ENCODE peak calls at places on chromosomes 5 and 9, in ten cellular contexts. M is MCF 10A, A is BE2C, S is upper lobe of right lung, H is tibial artery, Y is HCT116, R is H9, L is omental fat pad, J is mesothelial cell of epicardium, W is RWPE2. D is an unnamed sample.

GRCh38 chr5:137370511-137371071 is 128.5 kb downstream of the SPOCK1 start:
- DNase-seq in M (peak; percentile 38), A (no peak), S (no peak), H (no peak), Y (no peak), R (no peak), L (no peak), J (no peak), W (no peak), D (no peak)

GRCh38 chr5:123116063-123116462 is 27.0 kb downstream of the PRDM6 start:
- DNase-seq in M (peak; percentile 56), A (no peak), S (no peak), H (no peak), Y (no peak), R (no peak), L (no peak), J (no peak), W (no peak), D (no peak)

GRCh38 chr5:45491368-45491767 is 204.8 kb downstream of the HCN1 start:
- DNase-seq in M (peak; percentile 1), A (no peak), S (no peak), H (no peak), Y (no peak), R (no peak), L (no peak), J (no peak), W (no peak), D (no peak)

GRCh38 chr5:57696005-57696755 is 213.6 kb upstream of the ACTBL2 start:
- DNase-seq in M (no peak), A (no peak), S (no peak), H (no peak), Y (no peak), R (no peak), L (no peak), J (no peak), W (no peak), D (no peak)

GRCh38 chr5:173554989-173555705 is 61.3 kb downstream of the BOD1 start:
- DNase-seq in M (no peak), A (no peak), S (no peak), H (no peak), Y (no peak), R (no peak), L (no peak), J (no peak), W (peak; percentile 55), D (no peak)

GRCh38 chr9:91775011-91775707 is 174.9 kb downstream of the ROR2 start:
- DNase-seq in M (peak; percentile 73), A (peak; percentile 81), S (no peak), H (no peak), Y (peak; percentile 31), R (peak; percentile 84), L (no peak), J (peak; percentile 87), W (no peak), D (peak; percentile 63)

GRCh38 chr9:121026768-121027167 is 23.3 kb downstream of the C5 start:
- DNase-seq in M (no peak), A (no peak), S (no peak), H (no peak), Y (no peak), R (no peak), L (no peak), J (no peak), W (no peak), D (no peak)

GRCh38 chr5:149902177-149902576 is 42.4 kb downstream of the PDE6A start:
- DNase-seq in M (peak; percentile 49), A (no peak), S (no peak), H (no peak), Y (no peak), R (no peak), L (no peak), J (no peak), W (no peak), D (no peak)

GRCh38 chr5:38393636-38394035 is 135.3 kb downstream of the EGFLAM start:
- DNase-seq in M (no peak), A (no peak), S (no peak), H (no peak), Y (no peak), R (no peak), L (no peak), J (no peak), W (no peak), D (no peak)

GRCh38 chr5:134524219-134524825 is 1.1 kb upstream of the JADE2 start:
- DNase-seq in M (peak; percentile 94), A (peak; percentile 70), S (peak; percentile 94), H (peak; percentile 94), Y (no peak), R (peak; percentile 91), L (peak; percentile 35), J (peak; percentile 70), W (peak; percentile 85), D (no peak)

GRCh38 chr5:134525687-134526482 is 415 bp downstream of the JADE2 start:
- DNase-seq in M (peak; percentile 84), A (peak; percentile 85), S (peak; percentile 87), H (peak; percentile 88), Y (no peak), R (peak; percentile 70), L (peak; percentile 30), J (peak; percentile 77), W (peak; percentile 88), D (no peak)

GRCh38 chr5:134526483-134527155 is 1.1 kb downstream of the JADE2 start:
- DNase-seq in M (peak; percentile 86), A (peak; percentile 88), S (peak; percentile 93), H (peak; percentile 91), Y (peak; percentile 84), R (peak; percentile 95), L (peak; percentile 34), J (peak; percentile 81), W (no peak), D (no peak)

GRCh38 chr5:134523543-134524136 is 1.8 kb upstream of the JADE2 start:
- DNase-seq in M (peak; percentile 23), A (no peak), S (no peak), H (no peak), Y (no peak), R (no peak), L (no peak), J (no peak), W (no peak), D (no peak)

GRCh38 chr5:134524826-134525686 is at the start of gene JADE2:
- DNase-seq in M (peak; percentile 90), A (peak; percentile 63), S (peak; percentile 90), H (peak; percentile 90), Y (no peak), R (peak; percentile 57), L (peak; percentile 39), J (peak; percentile 70), W (peak; percentile 85), D (no peak)
- TF ChIP-seq CTCF in M (no peak), A (no peak), S (no peak), H (no peak), Y (no peak), R (no peak), L (no peak), J (no peak), W (no peak), D (no peak)

GRCh38 chr5:71587709-71588532 is 781 bp downstream of the MCCC2 start:
- DNase-seq in M (no peak), A (peak; percentile 8), S (no peak), H (no peak), Y (no peak), R (no peak), L (no peak), J (no peak), W (no peak), D (no peak)
- TF ChIP-seq CTCF in M (no peak), A (peak; percentile 5), S (no peak), H (no peak), Y (no peak), R (peak; percentile 12), L (no peak), J (no peak), W (no peak), D (no peak)

GRCh38 chr5:165161204-165161603 is 1655.8 kb downstream of the MAT2B start:
- DNase-seq in M (no peak), A (peak; percentile 52), S (no peak), H (no peak), Y (no peak), R (peak; percentile 45), L (no peak), J (no peak), W (no peak), D (no peak)
- TF ChIP-seq CTCF in M (peak; percentile 17), A (peak; percentile 57), S (peak; percentile 16), H (no peak), Y (peak; percentile 11), R (peak; percentile 60), L (no peak), J (peak; percentile 53), W (peak; percentile 14), D (no peak)

GRCh38 chr5:146873186-146873917 is 5.2 kb downstream of the PPP2R2B start:
- DNase-seq in M (no peak), A (peak; percentile 24), S (no peak), H (no peak), Y (no peak), R (no peak), L (no peak), J (no peak), W (no peak), D (no peak)
- TF ChIP-seq CTCF in M (no peak), A (no peak), S (no peak), H (no peak), Y (no peak), R (no peak), L (no peak), J (no peak), W (no peak), D (no peak)

D was measured in D721Med.